ENCODE peak calls at places on chromosomes 12 and 14, in five cellular contexts. W, L, P, N and T are unnamed samples.

GRCh38 chr12:30026621-30027234 is 243.0 kb upstream of the TMTC1 start:
- DNase-seq in W (peak), L (no peak), P (no peak), N (peak), T (no peak)

GRCh38 chr12:96514328-96514727 is 25.0 kb downstream of the CFAP54 start:
- DNase-seq in W (peak), L (no peak), P (no peak), N (no peak), T (no peak)

GRCh38 chr12:95424271-95424994 is 49.5 kb upstream of the METAP2 start:
- DNase-seq in W (no peak), L (no peak), P (no peak), N (no peak), T (no peak)

GRCh38 chr12:7948585-7949264 is 12.7 kb upstream of the SLC2A3 start:
- DNase-seq in W (no peak), L (no peak), P (no peak), N (no peak), T (no peak)

GRCh38 chr12:99619389-99620158 is 28.0 kb upstream of the GARIN6 start:
- DNase-seq in W (peak), L (no peak), P (no peak), N (peak), T (no peak)

GRCh38 chr12:57687862-57688261 is 6.1 kb upstream of the OS9 start:
- DNase-seq in W (no peak), L (no peak), P (no peak), N (no peak), T (no peak)

GRCh38 chr14:63297387-63297786 is 21.3 kb downstream of the GPHB5 start:
- DNase-seq in W (no peak), L (no peak), P (no peak), N (no peak), T (no peak)

GRCh38 chr12:6730169-6730568 is 6.3 kb downstream of the COPS7A start:
- DNase-seq in W (no peak), L (no peak), P (no peak), N (no peak), T (no peak)

GRCh38 chr14:64879635-64880381 is at the start of gene SPTB:
- DNase-seq in W (no peak), L (peak), P (peak), N (peak), T (peak)

GRCh38 chr14:97640031-97640430 is 842.8 kb downstream of the VRK1 start:
- DNase-seq in W (no peak), L (no peak), P (no peak), N (no peak), T (no peak)

GRCh38 chr12:22046090-22046967 is at the start of gene CMAS:
- DNase-seq in W (peak), L (peak), P (peak), N (peak), T (peak)

GRCh38 chr12:117507547-117507946 is 146.1 kb upstream of the NOS1 start:
- DNase-seq in W (no peak), L (no peak), P (no peak), N (no peak), T (no peak)

GRCh38 chr14:95183532-95184412 is 26.4 kb upstream of the DICER1 start:
- DNase-seq in W (no peak), L (no peak), P (no peak), N (no peak), T (no peak)

GRCh38 chr12:96006727-96007126 is 10.6 kb upstream of the HAL start:
- DNase-seq in W (no peak), L (no peak), P (no peak), N (no peak), T (no peak)

GRCh38 chr12:76310110-76310509 is 38.1 kb downstream of the BBS10 start:
- DNase-seq in W (peak), L (no peak), P (no peak), N (no peak), T (no peak)

GRCh38 chr14:37655418-37655817 is 60.0 kb downstream of the TTC6 start:
- DNase-seq in W (peak), L (no peak), P (no peak), N (no peak), T (no peak)

GRCh38 chr12:49253033-49253623 is 11.8 kb upstream of the TUBA1C start:
- DNase-seq in W (peak), L (no peak), P (no peak), N (no peak), T (no peak)

GRCh38 chr12:47504775-47505446 is 200.9 kb downstream of the RPAP3 start:
- DNase-seq in W (peak), L (no peak), P (no peak), N (peak), T (no peak)

GRCh38 chr12:121224591-121224990 is 14.7 kb downstream of the P2RX4 start:
- DNase-seq in W (no peak), L (peak), P (no peak), N (no peak), T (no peak)

GRCh38 chr14:73235531-73236155 is 1.7 kb upstream of the PAPLN start:
- DNase-seq in W (no peak), L (no peak), P (peak), N (peak), T (no peak)

GRCh38 chr12:47207005-47207717 is 127.4 kb upstream of the AMIGO2 start:
- DNase-seq in W (no peak), L (no peak), P (peak), N (no peak), T (no peak)

GRCh38 chr12:59086124-59086523 is 165.8 kb upstream of the LRIG3 start:
- DNase-seq in W (no peak), L (no peak), P (no peak), N (no peak), T (no peak)

GRCh38 chr12:5232826-5233500 is 189.3 kb downstream of the KCNA5 start:
- DNase-seq in W (no peak), L (no peak), P (no peak), N (no peak), T (no peak)

GRCh38 chr14:68075382-68076029 is 255.9 kb downstream of the RAD51B start:
- DNase-seq in W (no peak), L (no peak), P (no peak), N (no peak), T (no peak)

GRCh38 chr14:96512602-96513397 is 10.6 kb downstream of the PAPOLA start:
- DNase-seq in W (no peak), L (no peak), P (no peak), N (no peak), T (no peak)

GRCh38 chr12:100539209-100539608 is 34.3 kb upstream of the GAS2L3 start:
- DNase-seq in W (peak), L (no peak), P (no peak), N (peak), T (no peak)

GRCh38 chr14:58492044-58492443 is 64.5 kb downstream of the KIAA0586 start:
- DNase-seq in W (no peak), L (no peak), P (no peak), N (no peak), T (no peak)

GRCh38 chr12:132827763-132828703 is 636 bp downstream of the GOLGA3 start:
- DNase-seq in W (peak), L (peak), P (peak), N (no peak), T (no peak)

GRCh38 chr12:112916270-112916669 is 9.5 kb downstream of the OAS1 start:
- DNase-seq in W (no peak), L (no peak), P (no peak), N (no peak), T (no peak)

GRCh38 chr12:116469344-116469743 is 89.8 kb upstream of the MAP1LC3B2 start:
- DNase-seq in W (no peak), L (no peak), P (no peak), N (no peak), T (no peak)

GRCh38 chr12:116473416-116473815 is 85.8 kb upstream of the MAP1LC3B2 start:
- DNase-seq in W (no peak), L (no peak), P (no peak), N (no peak), T (no peak)

GRCh38 chr12:116474331-116474730 is 84.8 kb upstream of the MAP1LC3B2 start:
- DNase-seq in W (no peak), L (no peak), P (no peak), N (no peak), T (no peak)

GRCh38 chr12:116474899-116475298 is 84.3 kb upstream of the MAP1LC3B2 start:
- DNase-seq in W (no peak), L (no peak), P (no peak), N (no peak), T (no peak)

GRCh38 chr12:116472193-116472592 is 87.0 kb upstream of the MAP1LC3B2 start:
- DNase-seq in W (no peak), L (no peak), P (no peak), N (no peak), T (no peak)
- H3K27ac ChIP-seq in W (no peak), L (no peak), P (no peak), N (no peak), T (no peak)

DNA sequence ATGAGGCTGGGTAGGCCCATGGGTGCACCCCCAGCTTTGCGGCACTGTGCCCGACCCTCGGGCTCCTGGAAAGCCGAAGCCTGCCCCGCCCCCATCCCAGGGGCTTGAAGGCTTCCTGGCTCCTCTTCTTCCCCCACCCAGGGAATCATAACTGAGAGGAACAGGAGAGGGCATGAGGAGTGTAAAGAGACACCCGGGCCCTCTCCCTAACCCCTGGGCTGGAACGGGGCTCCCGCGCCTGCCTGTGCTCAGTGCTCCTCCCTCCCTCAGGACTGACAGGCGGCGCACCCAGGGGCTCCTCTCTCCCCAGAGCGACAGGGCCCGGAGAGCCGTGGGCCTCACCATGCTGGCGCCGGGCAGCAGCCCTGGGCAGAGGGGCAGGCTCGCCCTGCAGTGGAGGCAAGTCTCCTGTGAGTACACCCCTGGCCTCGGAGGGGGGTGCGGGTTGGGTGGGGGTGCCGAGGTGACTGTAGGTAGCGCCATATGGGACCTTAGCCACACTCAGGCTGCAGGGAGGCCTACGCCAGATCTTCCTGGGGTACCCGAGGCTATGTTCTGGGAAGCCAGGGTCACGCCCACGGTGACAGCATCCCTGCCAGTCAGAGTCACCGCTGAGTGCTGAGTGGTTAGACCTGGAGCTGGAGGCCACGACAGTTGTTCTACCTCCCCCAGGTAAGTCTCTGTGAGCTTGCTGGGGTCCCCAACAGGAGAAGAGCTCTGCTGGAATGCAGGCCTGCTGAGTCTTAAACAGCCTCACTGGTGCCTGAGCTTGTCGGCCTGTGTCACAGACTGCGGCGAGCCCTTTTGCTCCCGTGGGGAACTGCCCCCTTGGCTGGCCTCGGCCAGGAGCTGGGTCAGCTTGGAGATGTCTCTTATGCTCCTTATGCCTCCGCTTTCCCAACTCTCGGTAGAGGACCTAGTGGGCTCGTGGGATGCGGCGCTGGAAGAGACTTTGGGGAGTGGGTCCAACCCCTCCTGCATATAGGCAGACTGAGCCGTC is 7.7 kb downstream of the LRTM2 start:
- DNase-seq in W (no peak), L (no peak), P (peak), N (no peak), T (no peak)
- H3K27ac ChIP-seq in W (no peak), L (no peak), P (no peak), N (no peak), T (peak)

GRCh38 chr14:40119321-40119720 is 687.1 kb upstream of the FBXO33 start:
- DNase-seq in W (no peak), L (no peak), P (no peak), N (no peak), T (no peak)
- H3K27ac ChIP-seq in W (no peak), L (no peak), P (no peak), N (no peak), T (no peak)

GRCh38 chr12:116248930-116249329 is 28.6 kb downstream of the MED13L start:
- DNase-seq in W (no peak), L (no peak), P (no peak), N (no peak), T (no peak)

GRCh38 chr12:116247377-116247776 is 30.1 kb downstream of the MED13L start:
- DNase-seq in W (peak), L (no peak), P (no peak), N (no peak), T (no peak)

GRCh38 chr12:116246490-116247179 is 30.9 kb downstream of the MED13L start:
- DNase-seq in W (no peak), L (no peak), P (no peak), N (no peak), T (no peak)

GRCh38 chr12:116249938-116250337 is 27.6 kb downstream of the MED13L start:
- DNase-seq in W (no peak), L (no peak), P (no peak), N (no peak), T (no peak)

GRCh38 chr12:116248433-116248832 is 29.1 kb downstream of the MED13L start:
- DNase-seq in W (no peak), L (no peak), P (no peak), N (no peak), T (no peak)
- H3K27ac ChIP-seq in W (no peak), L (no peak), P (no peak), N (no peak), T (no peak)